ENCODE peak calls at places on chromosomes 6 and 20, in eight cellular contexts. P, D, J, Q, X, Y, S and Z are unnamed samples.

GRCh38 chr6:85240787-85241186 is 209.1 kb upstream of the NT5E start:
- DNase-seq in J (no peak), Y (no peak), Q (no peak), D (no peak), X (no peak), S (no peak), P (peak), Z (no peak)

GRCh38 chr6:45226081-45226480 is 102.0 kb upstream of the RUNX2 start:
- DNase-seq in Q (no peak), X (no peak), J (no peak), Y (no peak), P (no peak), S (no peak), D (no peak), Z (no peak)

GRCh38 chr20:10992776-10993175 is 319.0 kb upstream of the JAG1 start:
- DNase-seq in S (no peak), Q (no peak), J (peak), P (no peak), X (no peak), D (no peak), Y (peak), Z (peak)

GRCh38 chr6:9401936-9402335 is 966.6 kb upstream of the SLC35B3 start:
- DNase-seq in S (no peak), X (no peak), Q (no peak), D (no peak), J (no peak), P (no peak), Y (no peak), Z (no peak)

GRCh38 chr6:158467923-158468322 is 92.0 kb upstream of the TMEM181 start:
- DNase-seq in P (no peak), Q (no peak), X (no peak), Y (no peak), D (no peak), S (peak), J (no peak), Z (no peak)

GRCh38 chr20:10761786-10762185 is 88.0 kb upstream of the JAG1 start:
- DNase-seq in S (no peak), Y (peak), D (no peak), P (no peak), X (no peak), J (peak), Q (no peak), Z (peak)

GRCh38 chr20:33433465-33433864 is 10.1 kb downstream of the SNTA1 start:
- DNase-seq in Y (no peak), S (no peak), Q (no peak), X (peak), D (no peak), J (no peak), P (peak), Z (no peak)

GRCh38 chr20:25437153-25437581 is 29.7 kb downstream of the GINS1 start:
- DNase-seq in D (no peak), S (peak), Y (peak), J (peak), P (no peak), Q (no peak), X (no peak), Z (peak)

GRCh38 chr6:142702501-142703460 is 242.2 kb downstream of the HIVEP2 start:
- DNase-seq in Y (peak), S (no peak), P (no peak), X (peak), D (no peak), J (no peak), Q (no peak), Z (no peak)

GRCh38 chr6:56025785-56026184 is 150.4 kb upstream of the BMP5 start:
- DNase-seq in J (peak), X (no peak), S (no peak), Y (peak), Q (no peak), D (no peak), P (no peak), Z (no peak)

GRCh38 chr20:4720121-4720976 is 1.4 kb upstream of the PRND start:
- DNase-seq in Q (peak), D (peak), P (peak), Y (peak), J (peak), X (peak), S (peak), Z (peak)

GRCh38 chr6:95767897-95768463 is 190.6 kb downstream of the MANEA start:
- DNase-seq in P (no peak), X (no peak), D (no peak), S (peak), J (no peak), Y (no peak), Q (no peak), Z (no peak)

GRCh38 chr6:2843138-2843740 is 1.6 kb upstream of the SERPINB1 start:
- DNase-seq in X (no peak), Y (peak), Q (no peak), S (no peak), P (no peak), D (no peak), J (peak), Z (no peak)

GRCh38 chr6:11317885-11318771 is 85.7 kb upstream of the NEDD9 start:
- DNase-seq in Y (peak), S (no peak), Q (peak), J (peak), D (no peak), P (peak), X (peak), Z (peak)

GRCh38 chr6:56766806-56767178 is 124.1 kb upstream of the DST start:
- DNase-seq in Q (peak), J (peak), D (no peak), Y (peak), P (no peak), S (no peak), X (no peak), Z (peak)

GRCh38 chr6:13902922-13903321 is 21.8 kb upstream of the RNF182 start:
- DNase-seq in P (no peak), D (no peak), Y (no peak), S (no peak), X (no peak), Q (no peak), J (no peak), Z (no peak)

GRCh38 chr6:111888928-111889696 is 15.9 kb upstream of the FYN start:
- DNase-seq in Y (peak), D (peak), Q (no peak), P (no peak), X (no peak), J (peak), S (no peak), Z (peak)

GRCh38 chr20:43953919-43954617 is 39.4 kb downstream of the TOX2 start:
- DNase-seq in X (no peak), S (no peak), Q (no peak), D (no peak), Y (no peak), J (no peak), P (no peak), Z (no peak)

GRCh38 chr20:63160641-63161175 is 55.2 kb downstream of the YTHDF1 start:
- DNase-seq in S (no peak), J (no peak), Y (no peak), Q (no peak), X (no peak), D (no peak), P (no peak), Z (no peak)

GRCh38 chr6:109977791-109978173 is 329 bp upstream of the GPR6 start:
- DNase-seq in D (no peak), J (no peak), P (no peak), S (no peak), Q (no peak), X (no peak), Y (no peak), Z (no peak)

GRCh38 chr6:93786474-93787330 is 367.3 kb upstream of the EPHA7 start:
- DNase-seq in J (no peak), Q (no peak), Y (no peak), S (no peak), P (peak), X (no peak), D (peak), Z (peak)

GRCh38 chr6:3259491-3259958 is 778 bp downstream of the PSMG4 start:
- DNase-seq in J (peak), X (peak), D (peak), Y (peak), S (peak), Q (no peak), P (peak), Z (peak)

GRCh38 chr6:3165631-3166534 is 8.5 kb upstream of the TUBB2A start:
- DNase-seq in Y (peak), P (peak), J (peak), X (no peak), Q (no peak), S (no peak), D (no peak), Z (peak)

GRCh38 chr6:17395112-17395511 is 1.7 kb downstream of the CAP2 start:
- DNase-seq in D (no peak), Q (no peak), S (peak), Y (no peak), P (no peak), J (no peak), X (no peak), Z (no peak)

GRCh38 chr20:308427-309038 is 11.2 kb downstream of the ZCCHC3 start:
- DNase-seq in Y (no peak), J (no peak), X (no peak), P (no peak), S (no peak), Q (no peak), D (no peak), Z (no peak)